ENCODE peak calls at places on chromosomes 3 and 15, in seven cellular contexts. Q is CD8-positive, alpha-beta T cell; Z is activated B cell treated with CpG ODN at 0.5 μM for 24 hours; S is B cell; B is thoracic aorta; E is fibroblast of lung; I is AG04449. G is an unnamed sample.

GRCh38 chr3:175065492-175065891 is 206.4 kb downstream of the NAALADL2 start:
- DNase-seq in S (no peak), B (no peak), Z (no peak), Q (no peak), I (no peak), E (no peak), G (no peak)

GRCh38 chr15:44295909-44296420 is 7.4 kb downstream of the GOLM2 start:
- DNase-seq in Z (no peak), Q (no peak), I (no peak), E (no peak), S (no peak), B (no peak), G (no peak)

GRCh38 chr15:76196286-76196948 is 114.9 kb downstream of the ETFA start:
- DNase-seq in E (peak; percentile 88), S (no peak), Q (no peak), Z (no peak), I (peak; percentile 42), B (no peak), G (no peak)

GRCh38 chr15:34182942-34183341 is 27.0 kb downstream of the KATNBL1 start:
- DNase-seq in B (no peak), Q (no peak), I (no peak), S (no peak), E (peak; percentile 22), Z (no peak), G (no peak)

GRCh38 chr15:67915374-67916050 is 75.7 kb upstream of the RNU6-1 start:
- DNase-seq in B (peak; percentile 41), I (no peak), E (no peak), S (no peak), Z (no peak), Q (no peak), G (no peak)

GRCh38 chr3:112676659-112677234 is 35.8 kb upstream of the CCDC80 start:
- DNase-seq in I (peak; percentile 95), Z (peak; percentile 57), S (peak; percentile 91), B (peak; percentile 64), E (peak; percentile 99), Q (peak; percentile 61), G (no peak)

GRCh38 chr3:12750223-12750622 is 8.8 kb downstream of the TMEM40 start:
- DNase-seq in Q (no peak), I (no peak), B (no peak), S (no peak), Z (no peak), E (peak; percentile 88), G (no peak)

GRCh38 chr3:100297784-100298183 is 36.8 kb upstream of the NIT2 start:
- DNase-seq in S (no peak), I (no peak), B (no peak), Z (no peak), Q (no peak), E (peak; percentile 57), G (no peak)

GRCh38 chr3:124999897-125000296 is 55.9 kb downstream of the HEG1 start:
- DNase-seq in S (no peak), B (no peak), E (no peak), Z (no peak), Q (no peak), I (no peak), G (no peak)

GRCh38 chr3:78905700-78906099 is 862.1 kb downstream of the ROBO1 start:
- DNase-seq in B (no peak), S (no peak), Z (no peak), E (no peak), I (no peak), Q (no peak), G (no peak)

GRCh38 chr3:14481018-14481645 is 59.0 kb downstream of the GRIP2 start:
- DNase-seq in Z (no peak), E (no peak), B (no peak), S (no peak), I (no peak), Q (no peak), G (no peak)

GRCh38 chr3:195849322-195850074 is 37.8 kb upstream of the MUC4 start:
- DNase-seq in Z (no peak), B (no peak), I (no peak), E (no peak), Q (no peak), S (no peak), G (no peak)

GRCh38 chr3:25313286-25313685 is 114.8 kb upstream of the RARB start:
- DNase-seq in I (no peak), Q (no peak), B (no peak), S (no peak), E (no peak), Z (no peak), G (no peak)

GRCh38 chr3:151526771-151527170 is 65.9 kb upstream of the IGSF10 start:
- DNase-seq in Q (no peak), E (no peak), Z (no peak), I (no peak), S (no peak), B (no peak), G (no peak)

GRCh38 chr3:72888546-72889309 is 882 bp downstream of the GXYLT2 start:
- DNase-seq in S (no peak), I (no peak), B (no peak), Z (no peak), E (peak; percentile 51), Q (no peak), G (peak; percentile 40)

GRCh38 chr3:39323454-39323853 is 6.1 kb upstream of the CCR8 start:
- DNase-seq in S (no peak), I (no peak), Q (no peak), Z (no peak), E (no peak), B (no peak), G (no peak)

GRCh38 chr3:133472242-133472641 is 72.4 kb downstream of the BFSP2 start:
- DNase-seq in I (no peak), B (no peak), Q (no peak), S (no peak), Z (no peak), E (peak; percentile 30), G (peak; percentile 18)

GRCh38 chr3:145735631-145736030 is 425.4 kb downstream of the PLOD2 start:
- DNase-seq in Z (no peak), S (no peak), B (no peak), Q (no peak), E (no peak), I (no peak), G (no peak)

GRCh38 chr15:93019091-93019490 is 69.9 kb downstream of the RGMA start:
- DNase-seq in Z (no peak), S (no peak), E (no peak), I (no peak), B (no peak), Q (no peak), G (no peak)

GRCh38 chr3:51501833-51502561 is 2.2 kb upstream of the DCAF1 start:
- DNase-seq in Z (peak; percentile 76), I (no peak), Q (peak; percentile 71), E (peak; percentile 57), B (peak; percentile 36), S (peak; percentile 81), G (peak; percentile 87)

GRCh38 chr15:40357723-40358491 is at the start of gene DISP2:
- DNase-seq in S (peak; percentile 84), B (peak; percentile 36), I (no peak), Z (peak; percentile 93), Q (peak; percentile 82), E (peak; percentile 62), G (peak; percentile 92)

GRCh38 chr3:125684199-125684598 is 88.9 kb upstream of the OSBPL11 start:
- DNase-seq in B (no peak), E (peak; percentile 5), I (no peak), Z (no peak), Q (no peak), S (no peak), G (peak; percentile 40)

GRCh38 chr3:138549578-138549977 is 44.5 kb downstream of the CEP70 start:
- DNase-seq in I (no peak), S (no peak), E (no peak), Q (no peak), B (no peak), Z (no peak), G (no peak)

GRCh38 chr15:47661661-47662180 is 55.6 kb upstream of the SEMA6D start:
- DNase-seq in B (no peak), I (peak; percentile 17), S (no peak), E (no peak), Q (no peak), Z (no peak), G (no peak)

GRCh38 chr3:72844436-72844999 is 3.7 kb downstream of the SHQ1 start:
- DNase-seq in S (no peak), E (peak; percentile 30), B (no peak), Q (no peak), Z (no peak), I (no peak), G (no peak)

GRCh38 chr3:71695000-71695482 is 30.2 kb downstream of the EIF4E3 start:
- DNase-seq in E (no peak), B (no peak), Z (no peak), S (no peak), Q (no peak), I (no peak), G (no peak)

GRCh38 chr3:182803006-182803405 is 9.7 kb downstream of the ATP11B start:
- DNase-seq in I (no peak), Z (no peak), S (no peak), E (no peak), B (no peak), Q (no peak), G (no peak)

GRCh38 chr3:71018794-71019193 is 564.7 kb downstream of the FOXP1 start:
- DNase-seq in B (no peak), Q (no peak), Z (no peak), I (no peak), E (no peak), S (no peak), G (no peak)

GRCh38 chr3:17877299-17877698 is 134.9 kb upstream of the TBC1D5 start:
- DNase-seq in B (no peak), Q (no peak), E (no peak), I (no peak), Z (no peak), S (no peak), G (no peak)
- TF ChIP-seq CTCF in B (no peak), Q (no peak), E (no peak), I (no peak), Z (no peak), S (no peak), G (no peak)

GRCh38 chr3:102374863-102375637 is 59.8 kb upstream of the ZPLD1 start:
- DNase-seq in I (no peak), Q (no peak), E (no peak), S (no peak), Z (no peak), B (no peak), G (no peak)

GRCh38 chr3:102378216-102378615 is 56.6 kb upstream of the ZPLD1 start:
- DNase-seq in Z (no peak), E (no peak), B (no peak), I (no peak), S (no peak), Q (no peak), G (no peak)
- TF ChIP-seq CTCF in Z (no peak), E (no peak), B (no peak), I (no peak), S (no peak), Q (no peak), G (no peak)

DNA sequence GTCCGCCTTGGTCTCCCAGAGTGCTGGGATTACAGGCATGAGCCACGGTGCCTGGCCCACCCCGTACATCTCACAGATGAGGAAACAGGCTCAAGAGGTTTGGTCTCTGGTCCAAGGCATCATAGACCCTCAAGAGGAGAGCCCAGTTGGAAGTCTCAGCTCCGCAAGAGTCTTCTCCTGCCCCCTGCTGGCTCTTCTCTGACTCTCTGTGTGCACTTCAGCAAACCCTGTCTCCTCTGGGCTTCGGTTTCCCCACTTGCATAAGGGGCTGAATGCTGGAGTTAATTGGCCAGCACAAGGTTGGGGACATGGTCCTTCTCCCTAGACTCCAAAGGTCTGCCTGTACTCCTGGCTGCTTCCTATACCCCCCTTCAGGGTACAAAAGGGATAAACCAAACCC is 3.9 kb downstream of the MST1R start:
- DNase-seq in B (no peak), Z (no peak), Q (no peak), S (no peak), I (no peak), E (no peak), G (peak; percentile 38)
- TF ChIP-seq CTCF in B (no peak), Z (no peak), Q (no peak), S (peak; percentile 13), I (no peak), E (peak; percentile 6), G (no peak)

GRCh38 chr15:94526071-94526689 is 294.8 kb downstream of the MCTP2 start:
- DNase-seq in S (no peak), Z (no peak), B (no peak), Q (no peak), I (no peak), E (no peak), G (no peak)
- TF ChIP-seq CTCF in S (peak; percentile 61), Z (no peak), B (peak; percentile 25), Q (no peak), I (no peak), E (no peak), G (peak; percentile 60)